ENCODE peak calls at places on chromosomes 13 and 19, in seven cellular contexts. I, G, T, R, O, U and X are unnamed samples.

GRCh38 chr19:52270266-52270885 is 989 bp downstream of the ZNF766 start:
- DNase-seq in I (peak; percentile 17), G (no peak), T (no peak), R (no peak), O (no peak), U (no peak), X (peak; percentile 13)

GRCh38 chr19:45216677-45217076 is 28.5 kb downstream of the EXOC3L2 start:
- DNase-seq in I (no peak), G (peak; percentile 1), T (no peak), R (no peak), O (no peak), U (no peak), X (no peak)

GRCh38 chr13:79485014-79485441 is 4.1 kb downstream of the NDFIP2 start:
- DNase-seq in I (peak; percentile 83), G (no peak), T (no peak), R (peak; percentile 68), O (no peak), U (no peak), X (no peak)

GRCh38 chr13:40152904-40153303 is 497.4 kb downstream of the COG6 start:
- DNase-seq in I (no peak), G (no peak), T (no peak), R (no peak), O (no peak), U (no peak), X (no peak)

GRCh38 chr13:42852102-42852501 is 70.7 kb downstream of the FAM216B start:
- DNase-seq in I (no peak), G (no peak), T (no peak), R (no peak), O (no peak), U (no peak), X (no peak)

GRCh38 chr13:99367106-99367616 is 60.0 kb upstream of the GPR183 start:
- DNase-seq in I (no peak), G (no peak), T (peak; percentile 47), R (no peak), O (no peak), U (no peak), X (no peak)

GRCh38 chr19:5480427-5480836 is 25.2 kb downstream of the ZNRF4 start:
- DNase-seq in I (no peak), G (no peak), T (no peak), R (peak; percentile 11), O (no peak), U (peak; percentile 4), X (peak; percentile 56)

GRCh38 chr13:21234537-21234936 is 58.1 kb downstream of the MRPL57 start:
- DNase-seq in I (no peak), G (no peak), T (no peak), R (no peak), O (no peak), U (no peak), X (peak; percentile 27)

GRCh38 chr19:18262917-18263316 is 11.3 kb downstream of the IQCN start:
- DNase-seq in I (no peak), G (no peak), T (no peak), R (no peak), O (no peak), U (no peak), X (no peak)

GRCh38 chr13:73952683-73953082 is 181.5 kb downstream of the KLF12 start:
- DNase-seq in I (peak; percentile 86), G (no peak), T (no peak), R (no peak), O (no peak), U (no peak), X (peak; percentile 11)

GRCh38 chr13:34114581-34114980 is 296.6 kb downstream of the RFC3 start:
- DNase-seq in I (no peak), G (no peak), T (no peak), R (no peak), O (no peak), U (no peak), X (peak; percentile 60)

GRCh38 chr13:41465965-41466364 is 8.6 kb downstream of the RGCC start:
- DNase-seq in I (no peak), G (no peak), T (no peak), R (no peak), O (no peak), U (no peak), X (no peak)
- H3K27ac ChIP-seq in I (peak overlapping the region; percentile 4), G (peak overlapping the region; percentile 38), T (peak overlapping the region; percentile 21), R (no peak overlapping the region), O (peak overlapping the region; percentile 82), U (no peak overlapping the region), X (no peak overlapping the region)

GRCh38 chr19:1431759-1432506 is 6.3 kb upstream of the RPS15 start:
- DNase-seq in I (no peak), G (no peak), T (no peak), R (no peak), O (no peak), U (no peak), X (no peak)
- H3K4me1 ChIP-seq in I (no peaks in the 10 kb centered on the region), G (no peaks in the 10 kb centered on the region), T (no peaks in the 10 kb centered on the region), R (no peaks in the 10 kb centered on the region), O (no peaks in the 10 kb centered on the region), U (no peaks in the 10 kb centered on the region), X (no peaks in the 10 kb centered on the region)

GRCh38 chr13:106361621-106362020 is 173.8 kb downstream of the EFNB2 start:
- DNase-seq in I (no peak), G (no peak), T (no peak), R (no peak), O (no peak), U (no peak), X (no peak)

GRCh38 chr13:106367361-106367781 is 168.1 kb downstream of the EFNB2 start:
- DNase-seq in I (no peak), G (no peak), T (no peak), R (no peak), O (no peak), U (no peak), X (no peak)

GRCh38 chr13:106357198-106357597 is 178.3 kb downstream of the EFNB2 start:
- DNase-seq in I (peak; percentile 23), G (no peak), T (no peak), R (no peak), O (no peak), U (no peak), X (peak; percentile 27)

GRCh38 chr13:106362637-106363036 is 172.8 kb downstream of the EFNB2 start:
- DNase-seq in I (no peak), G (no peak), T (no peak), R (no peak), O (no peak), U (no peak), X (no peak)
- H3K27ac ChIP-seq in I (no peak overlapping the region), G (no peak overlapping the region), T (no peak overlapping the region), R (no peak overlapping the region), O (no peak overlapping the region), U (no peak overlapping the region), X (no peak overlapping the region)

GRCh38 chr19:48756686-48757085 is 1.4 kb downstream of the FGF21 start:
- DNase-seq in I (no peak), G (no peak), T (no peak), R (no peak), O (no peak), U (no peak), X (no peak)

GRCh38 chr19:48754950-48755645 is at the start of gene FGF21:
- DNase-seq in I (no peak), G (no peak), T (no peak), R (no peak), O (no peak), U (no peak), X (no peak)

GRCh38 chr19:48757741-48758144 is 2.4 kb downstream of the FGF21 start:
- DNase-seq in I (no peak), G (peak; percentile 57), T (no peak), R (no peak), O (no peak), U (no peak), X (no peak)

GRCh38 chr19:48755787-48756674 is 707 bp downstream of the FGF21 start:
- DNase-seq in I (no peak), G (no peak), T (no peak), R (no peak), O (no peak), U (no peak), X (no peak)

GRCh38 chr19:48757089-48757675 is 1.9 kb downstream of the FGF21 start:
- DNase-seq in I (no peak), G (no peak), T (no peak), R (no peak), O (no peak), U (no peak), X (no peak)
- H3K4me1 ChIP-seq in I (peaks cover 4% of the 10 kb centered on the region), G (no peaks in the 10 kb centered on the region), T (no peaks in the 10 kb centered on the region), R (peaks cover 44% of the 10 kb centered on the region), O (peaks cover 12% of the 10 kb centered on the region), U (no peaks in the 10 kb centered on the region), X (no peaks in the 10 kb centered on the region)